ENCODE peak calls at places on chromosome 6, in four cellular contexts. One of them, this sample, is unnamed.
A peak's percentile ranks its signal among the peaks of the same experiment; 100 is the strongest.

GRCh38 chr6:83309344-83309743 is 116.2 kb downstream of the RWDD2A start:
- DNase-seq in suprapubic skin: no peak
- DNase-seq in stomach: no peak
- DNase-seq in prostate gland: no peak
- DNase-seq in this sample: no peak

GRCh38 chr6:117531758-117532276 is 49.3 kb downstream of the DCBLD1 start:
- DNase-seq in suprapubic skin: no peak
- DNase-seq in stomach: no peak
- DNase-seq in prostate gland: no peak
- DNase-seq in this sample: no peak

GRCh38 chr6:137847748-137848147 is 19.3 kb upstream of the TNFAIP3 start:
- DNase-seq in suprapubic skin: no peak
- DNase-seq in stomach: no peak
- DNase-seq in prostate gland: no peak
- DNase-seq in this sample: no peak

GRCh38 chr6:117840541-117840983 is 66.5 kb upstream of the SLC35F1 start:
- DNase-seq in suprapubic skin: no peak
- DNase-seq in stomach: no peak
- DNase-seq in prostate gland: peak; percentile 39
- DNase-seq in this sample: no peak

GRCh38 chr6:124956018-124956417 is 6.2 kb upstream of the RNF217 start:
- DNase-seq in suprapubic skin: no peak
- DNase-seq in stomach: no peak
- DNase-seq in prostate gland: no peak
- DNase-seq in this sample: no peak

GRCh38 chr6:79949235-79949634 is 1.9 kb upstream of the ELOVL4 start:
- DNase-seq in suprapubic skin: no peak
- DNase-seq in stomach: peak; percentile 79
- DNase-seq in prostate gland: peak; percentile 59
- DNase-seq in this sample: no peak

GRCh38 chr6:51429042-51429712 is 610.5 kb downstream of the TFAP2B start:
- DNase-seq in suprapubic skin: no peak
- DNase-seq in stomach: no peak
- DNase-seq in prostate gland: no peak
- DNase-seq in this sample: no peak

GRCh38 chr6:148723484-148723883 is 23.3 kb upstream of the UST start:
- DNase-seq in suprapubic skin: no peak
- DNase-seq in stomach: no peak
- DNase-seq in prostate gland: no peak
- DNase-seq in this sample: no peak

GRCh38 chr6:74222768-74223321 is 526.8 kb downstream of the CD109 start:
- DNase-seq in suprapubic skin: no peak
- DNase-seq in stomach: no peak
- DNase-seq in prostate gland: no peak
- DNase-seq in this sample: no peak

GRCh38 chr6:71291991-71292390 is 3.4 kb downstream of the OGFRL1 start:
- DNase-seq in suprapubic skin: no peak
- DNase-seq in stomach: no peak
- DNase-seq in prostate gland: no peak
- DNase-seq in this sample: no peak

GRCh38 chr6:9532621-9533557 is 882.0 kb downstream of the TFAP2A start:
- DNase-seq in suprapubic skin: no peak
- DNase-seq in stomach: no peak
- DNase-seq in prostate gland: no peak
- DNase-seq in this sample: no peak

GRCh38 chr6:34491091-34491430 is 25.2 kb downstream of the PACSIN1 start:
- DNase-seq in suprapubic skin: no peak
- DNase-seq in stomach: no peak
- DNase-seq in prostate gland: no peak
- DNase-seq in this sample: peak; percentile 41

GRCh38 chr6:78947962-78948361 is 80.6 kb downstream of the IRAK1BP1 start:
- DNase-seq in suprapubic skin: no peak
- DNase-seq in stomach: no peak
- DNase-seq in prostate gland: no peak
- DNase-seq in this sample: no peak

GRCh38 chr6:90286884-90287488 is 9.7 kb downstream of the BACH2 start:
- DNase-seq in suprapubic skin: no peak
- DNase-seq in stomach: peak; percentile 37
- DNase-seq in prostate gland: peak; percentile 16
- DNase-seq in this sample: no peak

GRCh38 chr6:141077355-141078333 is 1055.1 kb upstream of the GJE1 start:
- DNase-seq in suprapubic skin: no peak
- DNase-seq in stomach: no peak
- DNase-seq in prostate gland: no peak
- DNase-seq in this sample: no peak

GRCh38 chr6:125658125-125658524 is 91.3 kb upstream of the HEY2 start:
- DNase-seq in suprapubic skin: no peak
- DNase-seq in stomach: no peak
- DNase-seq in prostate gland: no peak
- DNase-seq in this sample: no peak

GRCh38 chr6:133895573-133896343 is 6.8 kb downstream of the TCF21 start:
- DNase-seq in suprapubic skin: no peak
- DNase-seq in stomach: no peak
- DNase-seq in prostate gland: no peak
- DNase-seq in this sample: no peak

GRCh38 chr6:46015119-46015968 is at the start of gene CLIC5:
- DNase-seq in suprapubic skin: no peak
- DNase-seq in stomach: peak; percentile 38
- DNase-seq in prostate gland: peak; percentile 22
- DNase-seq in this sample: peak; percentile 82

GRCh38 chr6:16006681-16007080 is 122.2 kb upstream of the MYLIP start:
- DNase-seq in suprapubic skin: no peak
- DNase-seq in stomach: no peak
- DNase-seq in prostate gland: no peak
- DNase-seq in this sample: no peak

GRCh38 chr6:163228041-163228440 is 186.5 kb upstream of the QKI start:
- DNase-seq in suprapubic skin: no peak
- DNase-seq in stomach: no peak
- DNase-seq in prostate gland: no peak
- DNase-seq in this sample: no peak

GRCh38 chr6:35352735-35353134 is 10.4 kb downstream of the PPARD start:
- DNase-seq in suprapubic skin: no peak
- DNase-seq in stomach: no peak
- DNase-seq in prostate gland: no peak
- DNase-seq in this sample: no peak

GRCh38 chr6:28885149-28885738 is 38.5 kb downstream of the TRIM27 start:
- DNase-seq in suprapubic skin: no peak
- DNase-seq in stomach: no peak
- DNase-seq in prostate gland: no peak
- DNase-seq in this sample: no peak

GRCh38 chr6:16711551-16712249 is 49.6 kb downstream of the ATXN1 start:
- DNase-seq in suprapubic skin: no peak
- DNase-seq in stomach: no peak
- DNase-seq in prostate gland: no peak
- DNase-seq in this sample: no peak

GRCh38 chr6:90294989-90295853 is 1.4 kb downstream of the BACH2 start:
- DNase-seq in suprapubic skin: peak; percentile 65
- DNase-seq in stomach: peak; percentile 31
- DNase-seq in prostate gland: peak; percentile 29
- DNase-seq in this sample: peak; percentile 90

GRCh38 chr6:71502210-71502609 is 213.6 kb downstream of the OGFRL1 start:
- DNase-seq in suprapubic skin: no peak
- DNase-seq in stomach: no peak
- DNase-seq in prostate gland: no peak
- DNase-seq in this sample: no peak

GRCh38 chr6:159686697-159687096 is 6.3 kb downstream of the SOD2 start:
- DNase-seq in suprapubic skin: no peak
- DNase-seq in stomach: no peak
- DNase-seq in prostate gland: no peak
- DNase-seq in this sample: no peak

GRCh38 chr6:17574871-17575560 is 25.1 kb upstream of the FAM8A1 start:
- DNase-seq in suprapubic skin: no peak
- DNase-seq in stomach: no peak
- DNase-seq in prostate gland: no peak
- DNase-seq in this sample: no peak

GRCh38 chr6:169070506-169071176 is 183.0 kb downstream of the THBS2 start:
- DNase-seq in suprapubic skin: peak; percentile 91
- DNase-seq in stomach: peak; percentile 37
- DNase-seq in prostate gland: peak; percentile 11
- DNase-seq in this sample: no peak

GRCh38 chr6:3259491-3259958 is 778 bp downstream of the PSMG4 start:
- DNase-seq in suprapubic skin: no peak
- DNase-seq in stomach: peak; percentile 54
- DNase-seq in prostate gland: no peak
- DNase-seq in this sample: peak; percentile 80

GRCh38 chr6:77450924-77451323 is 12.4 kb downstream of the HTR1B start:
- DNase-seq in suprapubic skin: no peak
- DNase-seq in stomach: no peak
- DNase-seq in prostate gland: no peak
- DNase-seq in this sample: no peak

GRCh38 chr6:138600261-138600660 is 101.0 kb upstream of the NHSL1 start:
- DNase-seq in suprapubic skin: no peak
- DNase-seq in stomach: no peak
- DNase-seq in prostate gland: no peak
- DNase-seq in this sample: no peak

GRCh38 chr6:75157336-75157735 is 48.5 kb downstream of the COL12A1 start:
- DNase-seq in suprapubic skin: no peak
- DNase-seq in stomach: no peak
- DNase-seq in prostate gland: no peak
- DNase-seq in this sample: no peak

GRCh38 chr6:56856036-56856580 is 98.8 kb upstream of the BEND6 start:
- DNase-seq in suprapubic skin: no peak
- DNase-seq in stomach: no peak
- DNase-seq in prostate gland: no peak
- DNase-seq in this sample: no peak

GRCh38 chr6:167872538-167873210 is 46.0 kb downstream of the AFDN start:
- DNase-seq in suprapubic skin: no peak
- DNase-seq in stomach: no peak
- DNase-seq in prostate gland: no peak
- DNase-seq in this sample: no peak

GRCh38 chr6:39084506-39084905 is 30.5 kb downstream of the SAYSD1 start:
- DNase-seq in suprapubic skin: no peak
- DNase-seq in stomach: no peak
- DNase-seq in prostate gland: no peak
- DNase-seq in this sample: no peak

GRCh38 chr6:43127180-43127579 is 43.9 kb upstream of the SRF start:
- DNase-seq in suprapubic skin: no peak
- DNase-seq in stomach: no peak
- DNase-seq in prostate gland: no peak
- DNase-seq in this sample: no peak

GRCh38 chr6:25590986-25591385 is 61.0 kb upstream of the SCGN start:
- DNase-seq in suprapubic skin: no peak
- DNase-seq in stomach: no peak
- DNase-seq in prostate gland: no peak
- DNase-seq in this sample: no peak

DNA sequence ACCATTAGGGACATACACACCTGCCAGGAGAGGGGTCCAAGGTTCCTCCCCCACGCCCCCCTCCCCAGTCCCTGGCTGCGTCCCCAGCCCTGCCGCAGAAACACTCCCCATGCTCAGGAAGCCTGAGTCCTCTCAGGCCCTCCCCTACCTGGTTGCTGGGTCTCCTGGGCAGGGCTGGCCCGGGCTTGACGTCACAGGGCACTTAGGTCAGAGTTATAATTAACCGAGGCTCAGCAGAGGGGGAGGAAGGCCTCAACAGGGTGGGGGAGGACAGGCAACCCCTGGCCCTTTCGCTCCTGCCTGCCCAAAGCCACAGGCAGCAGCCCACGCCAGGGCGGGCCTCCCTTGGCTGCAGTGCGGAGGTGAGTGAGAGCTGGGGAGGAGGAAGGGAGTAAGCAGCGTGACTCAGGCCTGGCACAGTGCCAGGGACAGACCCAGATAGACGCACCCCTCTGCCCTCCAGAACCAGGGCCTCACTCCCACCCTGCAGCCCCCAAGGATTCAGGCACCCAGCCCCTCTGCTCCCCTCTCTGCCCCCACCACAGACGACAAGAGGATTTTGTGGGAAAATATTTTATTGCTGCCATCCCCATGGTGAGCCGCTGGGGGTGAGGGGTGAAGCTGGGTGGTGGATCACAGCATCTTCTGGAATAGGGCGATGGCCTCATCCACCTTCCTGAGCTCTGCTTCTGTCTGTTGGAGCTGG is at the start of gene VWA7:
- DNase-seq in suprapubic skin: no peak
- DNase-seq in stomach: peak; percentile 89
- DNase-seq in prostate gland: peak; percentile 42
- DNase-seq in this sample: peak; percentile 90
- TF ChIP-seq POLR2A in suprapubic skin: no peak
- TF ChIP-seq POLR2A in stomach: peak; percentile 34
- TF ChIP-seq POLR2A in prostate gland: peak; percentile 26
- TF ChIP-seq POLR2A in this sample: no peak

GRCh38 chr6:129978148-129978916 is 40.0 kb upstream of the L3MBTL3 start:
- DNase-seq in suprapubic skin: no peak
- DNase-seq in stomach: no peak
- DNase-seq in prostate gland: no peak
- DNase-seq in this sample: no peak
- TF ChIP-seq POLR2AphosphoS5 in suprapubic skin: no peak
- TF ChIP-seq POLR2AphosphoS5 in stomach: no peak
- TF ChIP-seq POLR2AphosphoS5 in prostate gland: no peak
- TF ChIP-seq POLR2AphosphoS5 in this sample: no peak

DNA sequence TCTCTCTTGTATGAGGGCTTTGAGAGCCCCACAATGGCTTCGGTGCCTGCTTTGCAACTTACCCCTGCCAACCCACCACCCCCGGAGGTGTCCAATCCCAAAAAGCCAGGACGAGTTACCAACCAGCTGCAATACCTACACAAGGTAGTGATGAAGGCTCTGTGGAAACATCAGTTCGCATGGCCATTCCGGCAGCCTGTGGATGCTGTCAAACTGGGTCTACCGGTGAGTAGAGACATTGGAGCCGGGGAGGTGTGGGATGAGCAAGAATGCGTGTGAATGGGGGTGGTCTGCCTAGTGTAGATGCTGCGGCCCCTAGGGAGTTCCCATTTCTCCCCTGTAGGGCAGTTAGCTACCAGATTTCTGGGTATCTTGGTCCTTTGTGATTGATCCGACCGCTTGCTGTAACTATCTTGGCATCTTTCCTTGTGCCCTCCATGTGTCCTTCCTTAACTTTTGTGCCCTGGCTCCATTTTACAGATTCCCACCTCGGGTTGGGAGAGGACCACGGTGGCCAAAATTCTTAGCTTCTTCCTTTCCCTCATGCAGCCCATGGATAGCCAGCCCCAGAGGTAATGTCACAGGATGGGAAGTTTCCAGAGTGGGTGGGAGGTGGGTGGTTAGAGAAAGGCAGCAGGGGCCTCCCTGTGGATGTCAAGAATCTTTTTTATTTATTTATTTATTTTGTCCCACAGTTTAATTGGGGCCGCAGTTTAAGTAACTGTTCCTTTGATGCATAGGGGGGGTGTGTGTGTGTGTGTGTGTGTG is 6.3 kb downstream of the BRD2 start:
- DNase-seq in suprapubic skin: no peak
- DNase-seq in stomach: no peak
- DNase-seq in prostate gland: no peak
- DNase-seq in this sample: no peak
- TF ChIP-seq POLR2A in suprapubic skin: no peak
- TF ChIP-seq POLR2A in stomach: no peak
- TF ChIP-seq POLR2A in prostate gland: no peak
- TF ChIP-seq POLR2A in this sample: no peak

GRCh38 chr6:144731229-144731628 is 446.1 kb downstream of the UTRN start:
- DNase-seq in suprapubic skin: no peak
- DNase-seq in stomach: no peak
- DNase-seq in prostate gland: no peak
- DNase-seq in this sample: no peak
- TF ChIP-seq POLR2AphosphoS5 in suprapubic skin: no peak
- TF ChIP-seq POLR2AphosphoS5 in stomach: no peak
- TF ChIP-seq POLR2AphosphoS5 in prostate gland: no peak
- TF ChIP-seq POLR2AphosphoS5 in this sample: no peak